ENCODE peak calls at places on chromosomes 13 and 19, in seven cellular contexts. One of them, this sample, is unnamed.

GRCh38 chr19:1247747-1248453 is 483 bp upstream of the MIDN start:
- DNase-seq in HCT116: no peak
- DNase-seq in K562: no peak
- DNase-seq in H1: no peak
- DNase-seq in GM12878: no peak
- DNase-seq in SK-N-SH: peak
- DNase-seq in HepG2: peak
- DNase-seq in this sample: no peak

GRCh38 chr13:35767256-35767981 is 290.9 kb upstream of the MAB21L1 start:
- DNase-seq in HCT116: no peak
- DNase-seq in K562: no peak
- DNase-seq in H1: no peak
- DNase-seq in GM12878: no peak
- DNase-seq in SK-N-SH: no peak
- DNase-seq in HepG2: no peak
- DNase-seq in this sample: no peak

GRCh38 chr13:61880576-61881283 is 465.1 kb upstream of the PCDH20 start:
- DNase-seq in HCT116: peak
- DNase-seq in K562: peak
- DNase-seq in H1: peak
- DNase-seq in GM12878: no peak
- DNase-seq in SK-N-SH: peak
- DNase-seq in HepG2: peak
- DNase-seq in this sample: peak

GRCh38 chr13:86960876-86961275 is 710.3 kb upstream of the SLITRK5 start:
- DNase-seq in HCT116: no peak
- DNase-seq in K562: no peak
- DNase-seq in H1: no peak
- DNase-seq in GM12878: no peak
- DNase-seq in SK-N-SH: no peak
- DNase-seq in HepG2: no peak
- DNase-seq in this sample: no peak

GRCh38 chr13:64540468-64540867 is 2689.7 kb downstream of the PCDH9 start:
- DNase-seq in HCT116: no peak
- DNase-seq in K562: no peak
- DNase-seq in H1: no peak
- DNase-seq in GM12878: no peak
- DNase-seq in SK-N-SH: no peak
- DNase-seq in HepG2: no peak
- DNase-seq in this sample: no peak

GRCh38 chr13:72229067-72229466 is 362.1 kb upstream of the DACH1 start:
- DNase-seq in HCT116: no peak
- DNase-seq in K562: no peak
- DNase-seq in H1: no peak
- DNase-seq in GM12878: no peak
- DNase-seq in SK-N-SH: peak
- DNase-seq in HepG2: no peak
- DNase-seq in this sample: no peak

GRCh38 chr13:44146162-44146561 is 227.5 kb upstream of the SERP2 start:
- DNase-seq in HCT116: no peak
- DNase-seq in K562: no peak
- DNase-seq in H1: no peak
- DNase-seq in GM12878: no peak
- DNase-seq in SK-N-SH: no peak
- DNase-seq in HepG2: no peak
- DNase-seq in this sample: no peak

GRCh38 chr13:50892162-50892944 is 17.2 kb upstream of the RNASEH2B start:
- DNase-seq in HCT116: no peak
- DNase-seq in K562: no peak
- DNase-seq in H1: no peak
- DNase-seq in GM12878: no peak
- DNase-seq in SK-N-SH: no peak
- DNase-seq in HepG2: no peak
- DNase-seq in this sample: no peak

GRCh38 chr19:47112166-47112663 is 1.4 kb downstream of the ZC3H4 start:
- DNase-seq in HCT116: no peak
- DNase-seq in K562: peak
- DNase-seq in H1: peak
- DNase-seq in GM12878: no peak
- DNase-seq in SK-N-SH: peak
- DNase-seq in HepG2: peak
- DNase-seq in this sample: peak

GRCh38 chr13:26590951-26591350 is 33.5 kb downstream of the WASF3 start:
- DNase-seq in HCT116: no peak
- DNase-seq in K562: no peak
- DNase-seq in H1: no peak
- DNase-seq in GM12878: no peak
- DNase-seq in SK-N-SH: no peak
- DNase-seq in HepG2: peak
- DNase-seq in this sample: no peak
- TF ChIP-seq JUND in HCT116: no peak
- TF ChIP-seq JUND in K562: no peak
- TF ChIP-seq JUND in H1: no peak
- TF ChIP-seq JUND in GM12878: no peak
- TF ChIP-seq JUND in SK-N-SH: no peak
- TF ChIP-seq JUND in HepG2: no peak
- TF ChIP-seq JUND in this sample: no peak

GRCh38 chr19:58500242-58500641 is 11.6 kb downstream of the SLC27A5 start:
- DNase-seq in HCT116: no peak
- DNase-seq in K562: no peak
- DNase-seq in H1: no peak
- DNase-seq in GM12878: no peak
- DNase-seq in SK-N-SH: no peak
- DNase-seq in HepG2: no peak
- DNase-seq in this sample: no peak

GRCh38 chr19:58499021-58499927 is 12.5 kb downstream of the SLC27A5 start:
- DNase-seq in HCT116: peak
- DNase-seq in K562: peak
- DNase-seq in H1: peak
- DNase-seq in GM12878: peak
- DNase-seq in SK-N-SH: peak
- DNase-seq in HepG2: peak
- DNase-seq in this sample: peak

GRCh38 chr19:58497634-58498170 is 14.1 kb downstream of the SLC27A5 start:
- DNase-seq in HCT116: no peak
- DNase-seq in K562: no peak
- DNase-seq in H1: no peak
- DNase-seq in GM12878: no peak
- DNase-seq in SK-N-SH: no peak
- DNase-seq in HepG2: no peak
- DNase-seq in this sample: no peak

DNA sequence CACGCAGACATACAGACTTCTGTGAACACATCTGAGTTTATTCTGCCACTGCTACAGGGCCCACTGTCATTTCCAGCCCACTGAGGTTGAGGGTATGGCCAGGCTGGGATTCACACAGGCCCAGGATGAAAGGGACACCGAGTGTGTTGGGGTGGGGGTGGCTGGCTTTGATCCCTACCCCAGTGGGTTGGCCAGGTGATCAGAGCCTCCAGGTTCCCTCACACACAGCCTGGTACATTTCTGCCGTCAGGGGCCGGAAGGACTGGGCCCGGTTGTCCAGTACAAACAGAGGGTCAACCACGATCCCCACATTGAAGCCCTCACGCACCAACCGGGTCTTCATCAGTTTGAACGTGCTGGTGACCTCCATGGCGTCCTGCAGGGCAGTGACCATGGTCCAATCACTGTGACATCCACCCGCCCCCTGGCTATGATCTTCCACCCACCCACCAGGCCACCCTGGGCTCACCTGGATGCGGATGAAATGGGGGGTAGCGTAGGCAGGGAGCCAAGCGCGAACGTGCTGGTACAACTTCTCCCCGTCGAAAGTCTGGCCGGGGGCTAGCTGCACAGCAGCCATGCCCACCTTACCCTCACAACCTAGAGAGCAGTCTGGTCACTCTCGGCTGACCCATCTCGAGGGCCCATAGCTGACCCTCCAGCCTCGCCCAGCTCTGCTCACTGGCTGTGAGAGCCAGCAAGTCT is 13.3 kb downstream of the SLC27A5 start:
- DNase-seq in HCT116: no peak
- DNase-seq in K562: no peak
- DNase-seq in H1: no peak
- DNase-seq in GM12878: no peak
- DNase-seq in SK-N-SH: no peak
- DNase-seq in HepG2: no peak
- DNase-seq in this sample: no peak
- TF ChIP-seq JUND in HCT116: no peak
- TF ChIP-seq JUND in K562: no peak
- TF ChIP-seq JUND in H1: no peak
- TF ChIP-seq JUND in GM12878: no peak
- TF ChIP-seq JUND in SK-N-SH: no peak
- TF ChIP-seq JUND in HepG2: no peak
- TF ChIP-seq JUND in this sample: no peak

DNA sequence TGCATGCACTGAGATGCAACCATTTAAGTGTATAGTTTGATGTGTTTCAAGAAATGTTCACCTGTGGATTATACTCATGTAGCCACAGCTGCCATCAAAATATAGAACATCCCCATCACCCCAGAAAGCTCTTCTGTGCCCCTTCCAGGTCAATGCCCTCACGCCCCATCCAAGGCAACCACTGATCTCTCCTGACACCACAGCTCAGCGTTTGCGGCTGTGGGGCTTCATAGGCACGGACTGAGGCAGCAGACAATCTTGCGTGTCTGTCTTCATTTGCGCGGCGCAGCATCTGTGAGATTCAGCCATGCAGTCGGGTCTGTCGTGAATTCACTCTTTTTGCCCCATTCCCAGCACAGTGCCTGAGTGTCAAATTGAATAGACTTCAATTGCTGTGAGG is 153.8 kb upstream of the UQCRFS1 start:
- DNase-seq in HCT116: no peak
- DNase-seq in K562: peak
- DNase-seq in H1: no peak
- DNase-seq in GM12878: no peak
- DNase-seq in SK-N-SH: no peak
- DNase-seq in HepG2: no peak
- DNase-seq in this sample: no peak
- TF ChIP-seq JUND in HCT116: no peak
- TF ChIP-seq JUND in K562: no peak
- TF ChIP-seq JUND in H1: no peak
- TF ChIP-seq JUND in GM12878: no peak
- TF ChIP-seq JUND in SK-N-SH: no peak
- TF ChIP-seq JUND in HepG2: no peak
- TF ChIP-seq JUND in this sample: no peak

GRCh38 chr13:47949799-47950198 is 51.3 kb downstream of the SUCLA2 start:
- DNase-seq in HCT116: no peak
- DNase-seq in K562: no peak
- DNase-seq in H1: no peak
- DNase-seq in GM12878: no peak
- DNase-seq in SK-N-SH: no peak
- DNase-seq in HepG2: no peak
- DNase-seq in this sample: no peak

GRCh38 chr13:47945738-47946137 is 55.3 kb downstream of the SUCLA2 start:
- DNase-seq in HCT116: no peak
- DNase-seq in K562: no peak
- DNase-seq in H1: no peak
- DNase-seq in GM12878: no peak
- DNase-seq in SK-N-SH: no peak
- DNase-seq in HepG2: peak
- DNase-seq in this sample: no peak
- TF ChIP-seq JUND in HCT116: no peak
- TF ChIP-seq JUND in K562: peak
- TF ChIP-seq JUND in H1: no peak
- TF ChIP-seq JUND in GM12878: no peak
- TF ChIP-seq JUND in SK-N-SH: no peak
- TF ChIP-seq JUND in HepG2: no peak
- TF ChIP-seq JUND in this sample: no peak

GRCh38 chr19:49486232-49486631 is 1.2 kb upstream of the RPL13A start:
- DNase-seq in HCT116: no peak
- DNase-seq in K562: no peak
- DNase-seq in H1: no peak
- DNase-seq in GM12878: no peak
- DNase-seq in SK-N-SH: no peak
- DNase-seq in HepG2: no peak
- DNase-seq in this sample: no peak
- TF ChIP-seq JUND in HCT116: no peak
- TF ChIP-seq JUND in K562: no peak
- TF ChIP-seq JUND in H1: no peak
- TF ChIP-seq JUND in GM12878: no peak
- TF ChIP-seq JUND in SK-N-SH: no peak
- TF ChIP-seq JUND in HepG2: no peak
- TF ChIP-seq JUND in this sample: no peak